ENCODE peak calls at places on chromosomes 2 and 18, in nine cellular contexts. I is lung; G is frontal cortex; H is stomach; A is HTR-8/SVneo; C is neural progenitor cell; T is putamen; X is NCI-H2029 treated with DMSO at 0.1 percent for 48 hours; L is stimulated activated CD4-positive, alpha-beta T cell treated with anti-CD3 and anti-CD28 coated beads, Interleukin-4, amount 100 ng/mL, for 48 hours. U is an unnamed sample.

GRCh38 chr2:219388127-219388844 is 574 bp upstream of the DNPEP start:
- DNase-seq in L (peak), G (peak), C (peak), H (peak), A (peak), I (peak), T (peak), X (peak), U (peak)

GRCh38 chr2:238106698-238107524 is 6.8 kb downstream of the ESPNL start:
- DNase-seq in H (peak), X (no peak), I (no peak), A (no peak), C (peak), L (no peak), G (no peak), T (no peak), U (peak)

GRCh38 chr18:58455318-58455950 is 173.5 kb downstream of the ALPK2 start:
- DNase-seq in G (no peak), C (no peak), H (peak), I (no peak), T (no peak), A (no peak), X (no peak), L (no peak), U (peak)

GRCh38 chr18:10114727-10115463 is 201.1 kb downstream of the VAPA start:
- DNase-seq in C (no peak), G (no peak), X (no peak), A (no peak), H (no peak), L (no peak), I (no peak), T (no peak), U (no peak)

GRCh38 chr18:64717026-64717425 is 568.1 kb upstream of the LINC00305 start:
- DNase-seq in L (no peak), A (no peak), X (no peak), C (no peak), I (no peak), T (no peak), H (no peak), G (no peak), U (no peak)

GRCh38 chr2:55395724-55396605 is 23.7 kb downstream of the CCDC88A start:
- DNase-seq in T (no peak), L (no peak), I (no peak), H (no peak), X (no peak), G (no peak), A (no peak), C (no peak), U (no peak)

GRCh38 chr2:147659051-147659450 is 185.8 kb upstream of the ACVR2A start:
- DNase-seq in I (no peak), H (no peak), G (no peak), L (no peak), C (no peak), A (no peak), X (no peak), T (no peak), U (no peak)

GRCh38 chr2:55718165-55719008 is 24.7 kb upstream of the PNPT1 start:
- DNase-seq in L (peak), A (peak), H (peak), I (peak), X (peak), G (no peak), T (peak), C (peak), U (no peak)

GRCh38 chr2:163682695-163683094 is 53.1 kb downstream of the FIGN start:
- DNase-seq in G (no peak), A (no peak), H (no peak), X (no peak), I (no peak), C (no peak), L (no peak), T (no peak), U (no peak)

GRCh38 chr18:37084912-37085311 is 256.0 kb downstream of the KIAA1328 start:
- DNase-seq in H (no peak), C (peak), A (no peak), G (no peak), L (no peak), X (no peak), I (no peak), T (no peak), U (no peak)

GRCh38 chr18:45775726-45776125 is 49.7 kb upstream of the SIGLEC15 start:
- DNase-seq in I (no peak), X (no peak), C (no peak), H (no peak), L (no peak), T (peak), G (no peak), A (no peak), U (no peak)

GRCh38 chr18:2978626-2979025 is 34.3 kb downstream of the LPIN2 start:
- DNase-seq in H (no peak), G (no peak), I (no peak), C (no peak), T (no peak), A (peak), L (no peak), X (no peak), U (no peak)

GRCh38 chr18:475202-475624 is 25.3 kb downstream of the COLEC12 start:
- DNase-seq in X (no peak), A (peak), I (no peak), G (no peak), L (no peak), T (no peak), C (no peak), H (no peak), U (no peak)

GRCh38 chr2:6264198-6264597 is 572.0 kb downstream of the SOX11 start:
- DNase-seq in X (no peak), L (no peak), H (no peak), C (no peak), A (no peak), I (no peak), G (no peak), T (no peak), U (no peak)

GRCh38 chr2:36539631-36540030 is 58.3 kb downstream of the FEZ2 start:
- DNase-seq in T (no peak), H (no peak), C (no peak), A (no peak), X (no peak), G (no peak), L (no peak), I (no peak), U (no peak)

GRCh38 chr2:112170495-112170894 is 32.3 kb downstream of the FBLN7 start:
- DNase-seq in L (no peak), H (no peak), X (no peak), C (no peak), G (no peak), A (no peak), I (no peak), T (no peak), U (peak)

GRCh38 chr2:128522829-128523228 is 204.2 kb upstream of the HS6ST1 start:
- DNase-seq in C (no peak), I (no peak), G (no peak), X (no peak), L (no peak), H (no peak), A (no peak), T (no peak), U (no peak)

GRCh38 chr18:55582325-55582724 is 5.7 kb downstream of the TCF4 start:
- DNase-seq in C (peak), L (no peak), H (no peak), T (no peak), A (no peak), G (no peak), X (no peak), I (no peak), U (no peak)

GRCh38 chr2:227513113-227513512 is 41.2 kb downstream of the AGFG1 start:
- DNase-seq in C (no peak), T (no peak), X (no peak), A (no peak), L (no peak), H (no peak), I (no peak), G (no peak), U (no peak)

GRCh38 chr2:239379641-239380170 is 21.1 kb downstream of the HDAC4 start:
- DNase-seq in H (no peak), L (no peak), A (no peak), G (no peak), C (peak), T (no peak), I (no peak), X (no peak), U (no peak)

GRCh38 chr18:56576826-56577573 is 61.4 kb downstream of the TXNL1 start:
- DNase-seq in T (no peak), A (no peak), C (no peak), I (no peak), G (no peak), X (no peak), L (no peak), H (no peak), U (no peak)

GRCh38 chr2:148122788-148123187 is 101.9 kb downstream of the MBD5 start:
- DNase-seq in X (no peak), H (no peak), L (no peak), C (no peak), T (no peak), G (no peak), A (no peak), I (no peak), U (no peak)

U was measured in left lobe of liver.